ENCODE peak calls at places on chromosome 18, in five cellular contexts. H is mesenteric fat pad, B is A172, W is omental fat pad, N is uterus. E is an unnamed sample.

GRCh38 chr18:11872479-11873136 is 21.4 kb downstream of the CHMP1B start:
- DNase-seq in H (peak), B (peak), W (no peak), N (no peak), E (peak)

GRCh38 chr18:48300463-48300961 is 108.7 kb downstream of the ZBTB7C start:
- DNase-seq in H (peak), B (peak), W (no peak), N (no peak), E (peak)

GRCh38 chr18:6683112-6683876 is 46.2 kb upstream of the ARHGAP28 start:
- DNase-seq in H (no peak), B (peak), W (no peak), N (no peak), E (no peak)

GRCh38 chr18:57430983-57431382 is 4.2 kb upstream of the ONECUT2 start:
- DNase-seq in H (no peak), B (no peak), W (no peak), N (no peak), E (no peak)

GRCh38 chr18:55841314-55841713 is 253.3 kb upstream of the TCF4 start:
- DNase-seq in H (no peak), B (no peak), W (no peak), N (no peak), E (no peak)

GRCh38 chr18:31573047-31573446 is 18.6 kb upstream of the TTR start:
- DNase-seq in H (no peak), B (no peak), W (no peak), N (no peak), E (no peak)

GRCh38 chr18:61921621-61922235 is 28.9 kb upstream of the RNF152 start:
- DNase-seq in H (no peak), B (peak), W (no peak), N (no peak), E (no peak)

GRCh38 chr18:47754311-47755101 is 176.0 kb downstream of the SMAD2 start:
- DNase-seq in H (no peak), B (no peak), W (no peak), N (no peak), E (peak)

GRCh38 chr18:49471532-49471931 is 11.1 kb upstream of the DYM start:
- DNase-seq in H (no peak), B (no peak), W (no peak), N (no peak), E (no peak)

GRCh38 chr18:13412901-13413300 is 194.3 kb downstream of the LDLRAD4 start:
- DNase-seq in H (no peak), B (no peak), W (no peak), N (no peak), E (no peak)

GRCh38 chr18:74064510-74064909 is 83.1 kb downstream of the FBXO15 start:
- DNase-seq in H (no peak), B (no peak), W (no peak), N (no peak), E (peak)

GRCh38 chr18:9673296-9674251 is 34.5 kb upstream of the RAB31 start:
- DNase-seq in H (no peak), B (peak), W (no peak), N (no peak), E (peak)

GRCh38 chr18:55795101-55795669 is 207.2 kb upstream of the TCF4 start:
- DNase-seq in H (no peak), B (no peak), W (no peak), N (no peak), E (no peak)

GRCh38 chr18:60935046-60935445 is 398.2 kb upstream of the CDH20 start:
- DNase-seq in H (no peak), B (no peak), W (no peak), N (no peak), E (no peak)

GRCh38 chr18:58247363-58247834 is 203.4 kb downstream of the NEDD4L start:
- DNase-seq in H (no peak), B (no peak), W (no peak), N (no peak), E (no peak)

GRCh38 chr18:58176915-58177717 is 133.1 kb downstream of the NEDD4L start:
- DNase-seq in H (no peak), B (peak), W (no peak), N (no peak), E (peak)

GRCh38 chr18:22977847-22978701 is 44.9 kb downstream of the RBBP8 start:
- DNase-seq in H (no peak), B (peak), W (no peak), N (no peak), E (peak)

GRCh38 chr18:49135871-49136270 is 185.1 kb upstream of the SMAD7 start:
- DNase-seq in H (no peak), B (peak), W (no peak), N (no peak), E (peak)

GRCh38 chr18:79617521-79618500 is 61.8 kb upstream of the CTDP1 start:
- DNase-seq in H (peak), B (no peak), W (no peak), N (no peak), E (no peak)

GRCh38 chr18:70422061-70422965 is 133.5 kb downstream of the SOCS6 start:
- DNase-seq in H (no peak), B (peak), W (peak), N (peak), E (peak)

GRCh38 chr18:75128051-75128605 is 80.8 kb downstream of the PTGR3 start:
- DNase-seq in H (peak), B (no peak), W (no peak), N (no peak), E (no peak)

GRCh38 chr18:46888965-46889364 is 28.3 kb downstream of the PIAS2 start:
- DNase-seq in H (no peak), B (no peak), W (no peak), N (no peak), E (no peak)

GRCh38 chr18:47285456-47285855 is 34.0 kb upstream of the SKOR2 start:
- DNase-seq in H (no peak), B (no peak), W (no peak), N (no peak), E (no peak)

GRCh38 chr18:79242246-79242645 is 153.5 kb upstream of the NFATC1 start:
- DNase-seq in H (no peak), B (no peak), W (no peak), N (no peak), E (no peak)

GRCh38 chr18:75253784-75254183 is 43.2 kb downstream of the TSHZ1 start:
- DNase-seq in H (no peak), B (no peak), W (no peak), N (no peak), E (no peak)

GRCh38 chr18:44895176-44895798 is 214.6 kb downstream of the SETBP1 start:
- DNase-seq in H (no peak), B (peak), W (no peak), N (peak), E (peak)

GRCh38 chr18:76382265-76382664 is 112.8 kb downstream of the ZNF516 start:
- DNase-seq in H (no peak), B (no peak), W (no peak), N (peak), E (no peak)

GRCh38 chr18:24447961-24448360 is 12.5 kb upstream of the HRH4 start:
- DNase-seq in H (no peak), B (no peak), W (no peak), N (no peak), E (no peak)

GRCh38 chr18:28794459-28795245 is 617.7 kb upstream of the CDH2 start:
- DNase-seq in H (no peak), B (peak), W (no peak), N (no peak), E (peak)

E was measured in Daoy.